ENCODE peak calls at places on chromosomes 16 and 17, in five cellular contexts. One of them, this sample, is unnamed.
A peak's percentile ranks its signal among the peaks of the same experiment; 100 is the strongest.

GRCh38 chr16:79098897-79099296 is 501.6 kb downstream of the MAF start:
- DNase-seq in IMR-90: no peak
- DNase-seq in stomach: no peak
- DNase-seq in psoas muscle: no peak
- DNase-seq in BE2C: no peak
- DNase-seq in this sample: no peak

GRCh38 chr16:14307623-14308356 is 236.7 kb downstream of the MRTFB start:
- DNase-seq in BE2C: no peak
- DNase-seq in stomach: no peak
- DNase-seq in IMR-90: no peak
- DNase-seq in psoas muscle: peak; percentile 70
- DNase-seq in this sample: no peak

GRCh38 chr17:76204277-76204676 is 36.0 kb downstream of the RNF157 start:
- DNase-seq in stomach: no peak
- DNase-seq in BE2C: no peak
- DNase-seq in IMR-90: peak; percentile 86
- DNase-seq in psoas muscle: no peak
- DNase-seq in this sample: peak; percentile 67

GRCh38 chr17:50562266-50563094 is 2.0 kb downstream of the CACNA1G start:
- DNase-seq in BE2C: no peak
- DNase-seq in IMR-90: no peak
- DNase-seq in stomach: no peak
- DNase-seq in psoas muscle: no peak
- DNase-seq in this sample: no peak

GRCh38 chr17:77535435-77535834 is 394.7 kb downstream of the SEC14L1 start:
- DNase-seq in IMR-90: no peak
- DNase-seq in psoas muscle: no peak
- DNase-seq in stomach: peak; percentile 79
- DNase-seq in BE2C: peak; percentile 51
- DNase-seq in this sample: no peak

GRCh38 chr16:4936991-4937781 is at the start of gene PPL:
- DNase-seq in stomach: peak; percentile 97
- DNase-seq in IMR-90: no peak
- DNase-seq in BE2C: no peak
- DNase-seq in psoas muscle: peak; percentile 67
- DNase-seq in this sample: no peak

GRCh38 chr17:77281904-77282367 is 141.2 kb downstream of the SEC14L1 start:
- DNase-seq in stomach: peak; percentile 65
- DNase-seq in psoas muscle: no peak
- DNase-seq in IMR-90: no peak
- DNase-seq in BE2C: no peak
- DNase-seq in this sample: no peak

GRCh38 chr17:50361561-50362480 is 11.2 kb downstream of the MRPL27 start:
- DNase-seq in IMR-90: peak; percentile 74
- DNase-seq in psoas muscle: peak; percentile 47
- DNase-seq in BE2C: peak; percentile 59
- DNase-seq in stomach: peak; percentile 73
- DNase-seq in this sample: peak; percentile 66

GRCh38 chr17:73343168-73343634 is 31.4 kb upstream of the CDC42EP4 start:
- DNase-seq in psoas muscle: peak; percentile 65
- DNase-seq in BE2C: peak; percentile 92
- DNase-seq in stomach: no peak
- DNase-seq in IMR-90: peak; percentile 88
- DNase-seq in this sample: peak; percentile 86

DNA sequence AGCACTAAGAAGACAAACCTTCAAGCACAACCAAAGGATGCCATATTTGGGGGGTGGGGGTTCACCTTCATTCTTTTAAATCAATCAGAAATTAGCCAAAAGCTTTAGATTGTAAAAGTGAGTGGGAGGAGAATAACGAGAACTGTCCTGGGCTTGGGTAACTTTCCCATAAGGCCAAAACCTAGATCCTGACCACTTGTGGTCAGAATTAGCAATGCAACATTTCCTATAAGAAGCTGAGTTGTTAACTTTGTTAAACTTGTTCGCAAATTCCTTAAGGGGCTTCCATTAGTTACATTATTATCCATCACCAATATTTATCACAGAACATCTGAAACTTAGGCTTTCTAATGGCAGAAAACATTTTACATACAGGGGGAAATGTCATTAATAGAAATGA is 25.1 kb downstream of the STAT5B start:
- DNase-seq in IMR-90: no peak
- DNase-seq in BE2C: no peak
- DNase-seq in stomach: no peak
- DNase-seq in psoas muscle: no peak
- DNase-seq in this sample: peak; percentile 33
- TF ChIP-seq CTCF in IMR-90: peak; percentile 25
- TF ChIP-seq CTCF in BE2C: peak; percentile 53
- TF ChIP-seq CTCF in stomach: no peak
- TF ChIP-seq CTCF in psoas muscle: peak; percentile 13
- TF ChIP-seq CTCF in this sample: peak; percentile 32

DNA sequence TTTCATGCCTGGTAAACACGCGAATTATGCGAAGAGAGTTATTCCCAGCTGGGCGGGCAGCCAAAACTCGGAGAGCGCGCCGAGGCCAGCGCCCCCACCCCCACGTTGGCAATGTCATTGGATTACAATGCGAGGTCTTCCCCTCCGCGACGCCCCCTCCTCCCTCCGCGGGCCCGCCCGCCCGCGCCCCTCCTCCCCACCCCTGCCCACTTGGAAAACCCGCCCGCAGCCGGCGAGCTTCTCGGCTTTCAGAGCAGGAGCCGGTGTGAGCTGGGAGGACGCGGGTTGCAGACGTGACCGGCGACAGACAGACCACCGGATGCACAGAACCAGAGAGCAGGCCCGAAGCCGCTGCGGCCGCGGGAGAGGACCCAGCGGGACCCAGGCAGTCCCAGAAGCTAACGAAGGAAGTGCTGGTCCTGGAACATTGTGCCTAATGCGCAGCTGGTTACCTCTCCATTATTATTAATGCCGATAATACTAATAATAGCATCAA is 4.0 kb downstream of the NOG start:
- DNase-seq in BE2C: peak; percentile 21
- DNase-seq in psoas muscle: no peak
- DNase-seq in IMR-90: peak; percentile 26
- DNase-seq in stomach: no peak
- DNase-seq in this sample: no peak
- H3K4me3 ChIP-seq in BE2C: no peak overlapping the region
- H3K4me3 ChIP-seq in psoas muscle: peak overlapping the region; percentile 81
- H3K4me3 ChIP-seq in IMR-90: peak overlapping the region; percentile 52
- H3K4me3 ChIP-seq in stomach: peak overlapping the region; percentile 38
- H3K4me3 ChIP-seq in this sample: peak overlapping the region; percentile 31

DNA sequence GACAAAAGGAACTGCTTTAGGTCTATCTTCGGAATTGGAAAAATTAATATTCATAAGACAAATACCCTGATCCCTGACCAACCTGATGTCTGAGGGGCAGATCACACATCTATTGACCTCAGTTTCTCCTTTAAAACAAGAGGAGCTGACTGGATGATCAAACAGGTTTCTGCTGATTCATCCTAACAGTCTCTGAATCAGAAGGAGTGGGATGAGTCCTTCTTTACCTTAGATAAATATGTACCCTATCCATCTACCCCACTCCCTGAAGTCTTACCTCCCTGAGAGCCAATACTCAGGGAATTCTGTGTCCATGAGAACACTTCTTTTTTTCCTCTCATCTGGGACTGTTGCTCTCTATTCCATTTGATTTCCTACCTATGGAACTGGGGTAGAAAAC is 80.3 kb upstream of the CRHR1 start:
- DNase-seq in psoas muscle: no peak
- DNase-seq in stomach: no peak
- DNase-seq in IMR-90: no peak
- DNase-seq in BE2C: no peak
- DNase-seq in this sample: no peak
- TF ChIP-seq CTCF in psoas muscle: no peak
- TF ChIP-seq CTCF in stomach: no peak
- TF ChIP-seq CTCF in IMR-90: no peak
- TF ChIP-seq CTCF in BE2C: no peak
- TF ChIP-seq CTCF in this sample: no peak

DNA sequence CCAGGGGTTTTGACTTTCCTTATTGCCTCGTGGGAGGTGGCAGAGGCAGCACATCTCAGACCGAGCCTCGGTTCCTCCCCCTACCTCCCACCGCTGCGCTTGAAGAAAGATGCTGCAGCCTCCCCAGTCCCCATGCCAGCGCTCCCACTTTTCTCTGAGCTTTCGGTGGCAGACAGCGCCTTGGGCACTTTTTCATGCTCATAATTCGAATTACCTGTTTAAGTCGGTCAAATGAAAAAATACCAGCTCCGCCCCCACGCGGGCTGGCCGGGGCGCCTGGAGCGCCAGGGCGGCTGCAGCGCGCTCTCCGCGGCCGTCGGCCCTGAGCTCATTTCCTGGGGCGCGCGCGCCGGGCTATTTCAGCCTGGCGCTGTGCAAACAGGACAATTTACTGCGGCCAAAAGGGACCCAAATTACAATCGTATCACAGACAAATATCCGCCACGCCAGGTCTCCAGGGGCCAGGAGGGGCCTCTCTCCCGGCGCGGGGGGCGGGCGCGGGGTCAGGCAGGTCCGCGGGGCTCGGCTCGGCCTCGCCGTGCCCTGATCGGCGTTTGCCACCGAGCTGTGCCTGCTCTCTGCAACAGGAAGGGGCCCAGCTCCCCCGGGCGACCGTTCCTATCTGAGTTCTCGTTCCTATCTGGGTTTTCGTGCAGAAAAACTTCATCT is 45.0 kb downstream of the SOST start:
- DNase-seq in psoas muscle: peak; percentile 32
- DNase-seq in BE2C: peak; percentile 48
- DNase-seq in stomach: no peak
- DNase-seq in IMR-90: no peak
- DNase-seq in this sample: no peak
- H3K4me3 ChIP-seq in psoas muscle: peak overlapping the region; percentile 64
- H3K4me3 ChIP-seq in BE2C: peak overlapping the region; percentile 66
- H3K4me3 ChIP-seq in stomach: peak overlapping the region; percentile 43
- H3K4me3 ChIP-seq in IMR-90: peak overlapping the region; percentile 67
- H3K4me3 ChIP-seq in this sample: peak overlapping the region; percentile 32